ENCODE peak calls at places on chromosomes 6 and 20, in four cellular contexts. M, Y, P and O are unnamed samples.
A peak's percentile ranks its signal among the peaks of the same experiment; 100 is the strongest.

GRCh38 chr6:112443118-112443641 is 96.0 kb downstream of the RFPL4B start:
- DNase-seq in M (no peak), Y (no peak), P (no peak), O (no peak)

GRCh38 chr6:5215799-5216198 is 45.0 kb downstream of the LYRM4 start:
- DNase-seq in M (no peak), Y (no peak), P (no peak), O (no peak)

GRCh38 chr20:63863798-63864544 is 1.1 kb upstream of the TPD52L2 start:
- DNase-seq in M (peak; percentile 73), Y (peak; percentile 97), P (no peak), O (peak; percentile 95)

GRCh38 chr6:12265795-12266194 is 24.4 kb upstream of the EDN1 start:
- DNase-seq in M (no peak), Y (no peak), P (no peak), O (no peak)

GRCh38 chr6:166005846-166006592 is 161.6 kb downstream of the TBXT start:
- DNase-seq in M (no peak), Y (no peak), P (no peak), O (peak; percentile 64)

GRCh38 chr20:38165089-38165965 is at the start of gene TGM2:
- DNase-seq in M (no peak), Y (peak; percentile 88), P (peak; percentile 76), O (peak; percentile 93)

GRCh38 chr6:133637874-133638273 is 251.0 kb upstream of the TCF21 start:
- DNase-seq in M (no peak), Y (no peak), P (no peak), O (no peak)

GRCh38 chr6:42175860-42176259 is 2.7 kb downstream of the GUCA1A start:
- DNase-seq in M (no peak), Y (no peak), P (no peak), O (no peak)

GRCh38 chr6:41462980-41463930 is 82.9 kb upstream of the FOXP4 start:
- DNase-seq in M (no peak), Y (peak; percentile 85), P (no peak), O (peak; percentile 63)

GRCh38 chr6:161374971-161375873 is 101.4 kb upstream of the AGPAT4 start:
- DNase-seq in M (no peak), Y (no peak), P (no peak), O (peak; percentile 8)

GRCh38 chr6:169763881-169764280 is 12.5 kb downstream of the ERMARD start:
- DNase-seq in M (no peak), Y (no peak), P (no peak), O (no peak)

GRCh38 chr6:98827295-98828159 is 6.8 kb upstream of the POU3F2 start:
- DNase-seq in M (no peak), Y (no peak), P (peak; percentile 68), O (peak; percentile 55)

GRCh38 chr6:81856872-81857271 is 104.4 kb upstream of the TENT5A start:
- DNase-seq in M (no peak), Y (no peak), P (no peak), O (no peak)

GRCh38 chr20:38855356-38855755 is 49.9 kb downstream of the PPP1R16B start:
- DNase-seq in M (no peak), Y (no peak), P (no peak), O (no peak)

GRCh38 chr6:44245912-44246662 is 814 bp upstream of the HSP90AB1 start:
- DNase-seq in M (peak; percentile 77), Y (peak; percentile 88), P (peak; percentile 91), O (peak; percentile 94)

GRCh38 chr6:121437861-121438651 is 2.6 kb downstream of the GJA1 start:
- DNase-seq in M (no peak), Y (no peak), P (no peak), O (no peak)